ENCODE peak calls at places on chromosomes 13 and 19, in five cellular contexts. Y, U, V, M and D are unnamed samples.

GRCh38 chr19:4556574-4557185 is 2.8 kb downstream of the SEMA6B start:
- ATAC-seq in Y (peak), V (peak), U (peak), M (peak), D (peak)

GRCh38 chr19:11191273-11191755 is 6.0 kb downstream of the KANK2 start:
- ATAC-seq in Y (peak), U (peak), V (peak), M (peak), D (peak)

GRCh38 chr19:46687438-46688145 is 26.6 kb upstream of the DACT3 start:
- ATAC-seq in U (no peak), Y (no peak), V (no peak), M (no peak), D (no peak)

GRCh38 chr13:21501709-21502108 is 42.6 kb upstream of the ZDHHC20 start:
- ATAC-seq in V (no peak), M (peak), U (no peak), Y (no peak), D (no peak)

GRCh38 chr13:36883829-36884228 is 36.2 kb downstream of the SMAD9 start:
- ATAC-seq in U (no peak), V (no peak), Y (no peak), M (no peak), D (no peak)

GRCh38 chr13:41562083-41562482 is 104.7 kb downstream of the RGCC start:
- ATAC-seq in V (no peak), Y (peak), M (no peak), U (peak), D (peak)

GRCh38 chr19:23437901-23438300 is 42.6 kb upstream of the ZNF91 start:
- ATAC-seq in M (no peak), U (no peak), Y (no peak), V (no peak), D (no peak)

GRCh38 chr13:38415233-38415632 is 65.6 kb downstream of the UFM1 start:
- ATAC-seq in V (no peak), M (no peak), U (peak), Y (peak), D (no peak)

GRCh38 chr19:13122275-13122878 is 4.3 kb downstream of the NACC1 start:
- ATAC-seq in U (no peak), M (no peak), Y (no peak), V (no peak), D (no peak)

GRCh38 chr19:28521169-28521568 is 691.8 kb downstream of the UQCRFS1 start:
- ATAC-seq in V (no peak), Y (no peak), U (no peak), M (no peak), D (no peak)

GRCh38 chr13:102440259-102440936 is 38.5 kb upstream of the FGF14 start:
- ATAC-seq in Y (no peak), M (no peak), U (peak), V (peak), D (no peak)

GRCh38 chr13:75870397-75870801 is 234.3 kb downstream of the LMO7 start:
- ATAC-seq in M (peak), Y (peak), V (no peak), U (peak), D (peak)

GRCh38 chr19:33248954-33249613 is 23.4 kb upstream of the SLC7A10 start:
- ATAC-seq in V (no peak), U (peak), M (peak), Y (peak), D (peak)

GRCh38 chr19:51737924-51738323 is 13.8 kb downstream of the FPR1 start:
- ATAC-seq in Y (no peak), V (no peak), U (no peak), M (no peak), D (no peak)

GRCh38 chr13:43432948-43433347 is 353.8 kb downstream of the ENOX1 start:
- ATAC-seq in Y (no peak), M (no peak), V (no peak), U (no peak), D (no peak)

GRCh38 chr19:44112802-44113137 is 429 bp upstream of the ZNF225 start:
- ATAC-seq in U (no peak), Y (peak), M (peak), V (no peak), D (peak)

GRCh38 chr13:77696863-77697207 is 652 bp upstream of the SLAIN1 start:
- ATAC-seq in V (peak), Y (peak), U (no peak), M (no peak), D (peak)

GRCh38 chr13:43132228-43132627 is 108.8 kb downstream of the DNAJC15 start:
- ATAC-seq in U (peak), M (peak), Y (peak), V (peak), D (peak)

GRCh38 chr19:50148528-50148927 is 14.6 kb downstream of the IZUMO2 start:
- ATAC-seq in Y (no peak), M (no peak), U (no peak), V (no peak), D (no peak)

GRCh38 chr13:113506025-113506685 is 15.6 kb upstream of the DCUN1D2 start:
- ATAC-seq in U (no peak), Y (peak), V (no peak), M (no peak), D (no peak)

GRCh38 chr19:10007366-10007765 is 2.9 kb downstream of the COL5A3 start:
- ATAC-seq in V (no peak), M (no peak), U (no peak), Y (peak), D (no peak)

GRCh38 chr13:99029576-99029975 is 51.7 kb upstream of the DOCK9 start:
- ATAC-seq in M (no peak), V (no peak), U (no peak), Y (no peak), D (no peak)

GRCh38 chr19:8185343-8186068 is 23.7 kb upstream of the CERS4 start:
- ATAC-seq in M (peak), Y (peak), V (no peak), U (no peak), D (no peak)

GRCh38 chr19:41449865-41450178 is 6.9 kb downstream of the ERICH4 start:
- ATAC-seq in M (peak), Y (no peak), U (no peak), V (no peak), D (peak)

GRCh38 chr13:60114499-60115028 is 49.2 kb downstream of the DIAPH3 start:
- ATAC-seq in M (no peak), Y (no peak), U (no peak), V (no peak), D (no peak)

GRCh38 chr13:46983881-46984280 is 87.0 kb upstream of the HTR2A start:
- ATAC-seq in V (no peak), Y (peak), U (peak), M (peak), D (no peak)

GRCh38 chr13:45167611-45168554 is 33.0 kb downstream of the KCTD4 start:
- ATAC-seq in Y (peak), V (peak), U (peak), M (no peak), D (no peak)

GRCh38 chr19:41367848-41368301 is 3.9 kb upstream of the B9D2 start:
- ATAC-seq in M (no peak), U (peak), Y (peak), V (peak), D (peak)

GRCh38 chr19:40659116-40659515 is 31.3 kb downstream of the NUMBL start:
- ATAC-seq in Y (no peak), U (no peak), M (no peak), V (no peak), D (no peak)

GRCh38 chr19:39299404-39299803 is 3.2 kb downstream of the IFNL1 start:
- ATAC-seq in V (no peak), U (no peak), Y (no peak), M (no peak), D (no peak)

GRCh38 chr13:40798380-40798779 is 9.0 kb downstream of the SLC25A15 start:
- ATAC-seq in V (peak), U (no peak), Y (peak), M (no peak), D (no peak)

GRCh38 chr13:98352226-98352625 is 175.2 kb upstream of the RNF113B start:
- ATAC-seq in Y (no peak), M (no peak), V (no peak), U (no peak), D (no peak)

GRCh38 chr13:40186636-40187323 is 479.7 kb downstream of the FOXO1 start:
- ATAC-seq in M (no peak), Y (no peak), V (no peak), U (no peak), D (no peak)

GRCh38 chr19:28864577-28865042 is 348.3 kb downstream of the UQCRFS1 start:
- ATAC-seq in M (no peak), Y (no peak), U (no peak), V (peak), D (no peak)

GRCh38 chr13:99344610-99345208 is 37.5 kb upstream of the GPR183 start:
- ATAC-seq in U (no peak), V (no peak), M (no peak), Y (no peak), D (no peak)

GRCh38 chr19:32287086-32287485 is 58.3 kb upstream of the ZNF507 start:
- ATAC-seq in Y (no peak), M (no peak), U (no peak), V (no peak), D (no peak)

GRCh38 chr13:97395437-97396136 is 38.4 kb upstream of the RAP2A start:
- ATAC-seq in Y (peak), U (peak), V (no peak), M (peak), D (no peak)

GRCh38 chr19:40443131-40443929 is 805 bp downstream of the SERTAD3 start:
- ATAC-seq in U (peak), M (peak), V (peak), Y (peak), D (peak)

GRCh38 chr13:106373989-106374572 is 161.4 kb downstream of the EFNB2 start:
- ATAC-seq in U (peak), M (no peak), Y (peak), V (no peak), D (no peak)